ENCODE peak calls at places on chromosomes 12 and 14, in six cellular contexts. One of them, this sample, is unnamed.

GRCh38 chr14:29803045-29803444 is 124.6 kb downstream of the PRKD1 start:
- DNase-seq in cardiac muscle cell: no peak
- DNase-seq in lung: no peak
- DNase-seq in endothelial cell of umbilical vein: no peak
- DNase-seq in brain microvascular endothelial cell: no peak
- DNase-seq in aorta: no peak
- DNase-seq in this sample: no peak

GRCh38 chr12:27424631-27425230 is 21.8 kb upstream of the SMCO2 start:
- DNase-seq in aorta: no peak
- DNase-seq in cardiac muscle cell: peak
- DNase-seq in endothelial cell of umbilical vein: peak
- DNase-seq in lung: no peak
- DNase-seq in brain microvascular endothelial cell: peak
- DNase-seq in this sample: peak

GRCh38 chr12:52850681-52851080 is 1.9 kb upstream of the KRT78 start:
- DNase-seq in brain microvascular endothelial cell: no peak
- DNase-seq in lung: no peak
- DNase-seq in endothelial cell of umbilical vein: no peak
- DNase-seq in aorta: peak
- DNase-seq in cardiac muscle cell: no peak
- DNase-seq in this sample: no peak

GRCh38 chr12:63811755-63812154 is 32.0 kb downstream of the RXYLT1 start:
- DNase-seq in cardiac muscle cell: no peak
- DNase-seq in brain microvascular endothelial cell: no peak
- DNase-seq in lung: no peak
- DNase-seq in endothelial cell of umbilical vein: no peak
- DNase-seq in aorta: no peak
- DNase-seq in this sample: no peak

GRCh38 chr14:69716483-69717187 is 50.3 kb upstream of the SRSF5 start:
- DNase-seq in brain microvascular endothelial cell: peak
- DNase-seq in endothelial cell of umbilical vein: peak
- DNase-seq in cardiac muscle cell: peak
- DNase-seq in lung: no peak
- DNase-seq in aorta: peak
- DNase-seq in this sample: peak

GRCh38 chr14:90253826-90254225 is 2.5 kb upstream of the PSMC1 start:
- DNase-seq in lung: no peak
- DNase-seq in brain microvascular endothelial cell: no peak
- DNase-seq in cardiac muscle cell: no peak
- DNase-seq in aorta: no peak
- DNase-seq in endothelial cell of umbilical vein: no peak
- DNase-seq in this sample: no peak

GRCh38 chr12:108833355-108833733 is 24.0 kb downstream of the SSH1 start:
- DNase-seq in lung: no peak
- DNase-seq in cardiac muscle cell: peak
- DNase-seq in endothelial cell of umbilical vein: peak
- DNase-seq in brain microvascular endothelial cell: peak
- DNase-seq in aorta: peak
- DNase-seq in this sample: peak

GRCh38 chr12:121145221-121145620 is 12.5 kb downstream of the P2RX7 start:
- DNase-seq in aorta: no peak
- DNase-seq in brain microvascular endothelial cell: peak
- DNase-seq in lung: no peak
- DNase-seq in cardiac muscle cell: peak
- DNase-seq in endothelial cell of umbilical vein: peak
- DNase-seq in this sample: no peak

GRCh38 chr14:70873627-70874026 is 33.6 kb upstream of the PCNX1 start:
- DNase-seq in aorta: no peak
- DNase-seq in cardiac muscle cell: no peak
- DNase-seq in lung: no peak
- DNase-seq in endothelial cell of umbilical vein: no peak
- DNase-seq in brain microvascular endothelial cell: no peak
- DNase-seq in this sample: no peak

GRCh38 chr14:68283378-68284123 is 464.0 kb downstream of the RAD51B start:
- DNase-seq in cardiac muscle cell: peak
- DNase-seq in aorta: no peak
- DNase-seq in lung: no peak
- DNase-seq in brain microvascular endothelial cell: no peak
- DNase-seq in endothelial cell of umbilical vein: no peak
- DNase-seq in this sample: no peak

GRCh38 chr12:25433581-25434325 is 119.3 kb downstream of the LMNTD1 start:
- DNase-seq in cardiac muscle cell: peak
- DNase-seq in lung: no peak
- DNase-seq in aorta: no peak
- DNase-seq in brain microvascular endothelial cell: peak
- DNase-seq in endothelial cell of umbilical vein: peak
- DNase-seq in this sample: peak

GRCh38 chr14:60707858-60708257 is 16.3 kb downstream of the SIX4 start:
- DNase-seq in aorta: no peak
- DNase-seq in cardiac muscle cell: no peak
- DNase-seq in lung: no peak
- DNase-seq in brain microvascular endothelial cell: no peak
- DNase-seq in endothelial cell of umbilical vein: no peak
- DNase-seq in this sample: no peak

GRCh38 chr12:70535896-70536374 is 101.3 kb downstream of the PTPRB start:
- DNase-seq in aorta: no peak
- DNase-seq in endothelial cell of umbilical vein: peak
- DNase-seq in lung: no peak
- DNase-seq in brain microvascular endothelial cell: no peak
- DNase-seq in cardiac muscle cell: peak
- DNase-seq in this sample: no peak

GRCh38 chr12:123384318-123384993 is 524 bp downstream of the KMT5A start:
- DNase-seq in brain microvascular endothelial cell: peak
- DNase-seq in lung: no peak
- DNase-seq in aorta: no peak
- DNase-seq in cardiac muscle cell: no peak
- DNase-seq in endothelial cell of umbilical vein: peak
- DNase-seq in this sample: peak

GRCh38 chr14:99564256-99564902 is 39.6 kb downstream of the CCDC85C start:
- DNase-seq in lung: no peak
- DNase-seq in cardiac muscle cell: peak
- DNase-seq in brain microvascular endothelial cell: peak
- DNase-seq in aorta: no peak
- DNase-seq in endothelial cell of umbilical vein: peak
- DNase-seq in this sample: no peak

GRCh38 chr12:121579981-121580868 is 598 bp downstream of the KDM2B start:
- DNase-seq in brain microvascular endothelial cell: peak
- DNase-seq in lung: peak
- DNase-seq in cardiac muscle cell: peak
- DNase-seq in aorta: peak
- DNase-seq in endothelial cell of umbilical vein: peak
- DNase-seq in this sample: peak

GRCh38 chr14:99941211-99941610 is 124.0 kb upstream of the EVL start:
- DNase-seq in endothelial cell of umbilical vein: no peak
- DNase-seq in brain microvascular endothelial cell: no peak
- DNase-seq in cardiac muscle cell: no peak
- DNase-seq in aorta: no peak
- DNase-seq in lung: no peak
- DNase-seq in this sample: no peak

GRCh38 chr12:32332446-32332845 is 66.9 kb upstream of the FGD4 start:
- DNase-seq in lung: no peak
- DNase-seq in endothelial cell of umbilical vein: peak
- DNase-seq in brain microvascular endothelial cell: no peak
- DNase-seq in cardiac muscle cell: peak
- DNase-seq in aorta: no peak
- DNase-seq in this sample: no peak

DNA sequence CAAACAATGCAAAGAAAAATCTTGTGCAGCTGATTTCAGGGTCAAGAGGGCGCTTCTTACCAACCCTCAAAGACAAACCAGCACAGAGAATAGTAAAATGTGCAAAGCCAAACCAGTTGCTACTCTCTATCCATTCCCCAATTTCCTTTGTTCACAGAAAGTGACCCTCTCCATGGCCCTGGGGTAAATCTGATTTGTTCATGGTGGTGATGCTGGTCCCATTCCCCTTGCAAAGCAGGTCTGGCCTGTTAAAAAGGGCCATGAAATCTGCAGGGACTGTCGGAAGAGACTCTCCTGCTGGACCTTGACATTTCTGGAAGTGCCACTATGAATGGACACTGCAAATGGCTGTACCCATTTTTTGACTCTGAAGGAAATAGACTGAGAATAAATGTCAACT is 113.5 kb downstream of the HMGA2 start:
- DNase-seq in endothelial cell of umbilical vein: no peak
- DNase-seq in cardiac muscle cell: no peak
- DNase-seq in lung: no peak
- DNase-seq in brain microvascular endothelial cell: no peak
- DNase-seq in aorta: no peak
- DNase-seq in this sample: no peak
- H3K27ac ChIP-seq in endothelial cell of umbilical vein: peak
- H3K27ac ChIP-seq in cardiac muscle cell: peak
- H3K27ac ChIP-seq in lung: no peak
- H3K27ac ChIP-seq in brain microvascular endothelial cell: no peak
- H3K27ac ChIP-seq in aorta: no peak
- H3K27ac ChIP-seq in this sample: no peak

DNA sequence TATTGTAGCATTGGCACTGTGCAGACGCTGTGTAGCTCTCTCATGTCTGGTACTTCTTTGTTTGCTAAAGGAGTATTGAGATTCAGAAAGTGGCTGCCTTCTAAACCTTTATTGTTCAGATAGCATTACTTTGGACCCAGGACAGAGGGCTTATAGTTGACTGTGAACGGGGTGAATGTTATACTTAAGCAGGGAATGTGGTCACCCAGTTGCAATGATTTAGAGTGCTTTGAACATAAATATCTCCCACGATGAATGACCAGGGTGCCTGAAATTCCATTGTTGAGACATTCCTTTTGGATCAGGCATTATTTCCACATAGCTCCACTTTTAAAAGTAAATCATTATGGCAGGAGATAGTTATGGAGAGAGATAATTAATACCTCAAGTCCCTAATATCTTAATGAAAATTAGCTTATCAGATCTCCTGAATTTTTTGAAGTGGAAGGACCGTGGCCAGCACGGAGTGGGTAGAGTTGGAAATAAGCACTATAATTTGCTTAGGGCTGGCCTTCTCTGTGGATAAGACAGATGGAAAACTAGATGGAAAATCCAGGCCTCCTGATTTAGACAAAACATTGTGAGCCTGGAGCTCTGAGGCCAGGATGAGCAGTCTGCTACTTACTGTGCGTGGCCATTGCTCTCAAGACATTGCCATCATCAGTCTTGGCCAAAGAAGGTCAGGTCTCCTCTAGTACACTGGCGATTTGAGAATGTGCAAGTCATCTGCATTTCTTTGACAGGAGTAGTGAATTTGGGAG is 114.5 kb downstream of the ETV6 start:
- DNase-seq in aorta: no peak
- DNase-seq in cardiac muscle cell: peak
- DNase-seq in endothelial cell of umbilical vein: no peak
- DNase-seq in brain microvascular endothelial cell: peak
- DNase-seq in lung: no peak
- DNase-seq in this sample: no peak
- H3K27ac ChIP-seq in aorta: peak
- H3K27ac ChIP-seq in cardiac muscle cell: peak
- H3K27ac ChIP-seq in endothelial cell of umbilical vein: no peak
- H3K27ac ChIP-seq in brain microvascular endothelial cell: peak
- H3K27ac ChIP-seq in lung: peak
- H3K27ac ChIP-seq in this sample: no peak

GRCh38 chr14:65433157-65433556 is 20.6 kb downstream of the FUT8 start:
- DNase-seq in aorta: no peak
- DNase-seq in endothelial cell of umbilical vein: no peak
- DNase-seq in lung: no peak
- DNase-seq in brain microvascular endothelial cell: no peak
- DNase-seq in cardiac muscle cell: no peak
- DNase-seq in this sample: no peak
- H3K27ac ChIP-seq in aorta: no peak
- H3K27ac ChIP-seq in endothelial cell of umbilical vein: no peak
- H3K27ac ChIP-seq in lung: no peak
- H3K27ac ChIP-seq in brain microvascular endothelial cell: no peak
- H3K27ac ChIP-seq in cardiac muscle cell: no peak
- H3K27ac ChIP-seq in this sample: no peak

GRCh38 chr12:93622485-93622884 is 50.0 kb downstream of the SOCS2 start:
- DNase-seq in endothelial cell of umbilical vein: peak
- DNase-seq in cardiac muscle cell: peak
- DNase-seq in brain microvascular endothelial cell: no peak
- DNase-seq in lung: peak
- DNase-seq in aorta: peak
- DNase-seq in this sample: no peak

GRCh38 chr12:93621986-93622385 is 49.5 kb downstream of the SOCS2 start:
- DNase-seq in endothelial cell of umbilical vein: no peak
- DNase-seq in cardiac muscle cell: peak
- DNase-seq in brain microvascular endothelial cell: no peak
- DNase-seq in aorta: no peak
- DNase-seq in lung: peak
- DNase-seq in this sample: no peak

GRCh38 chr12:93618891-93619410 is 46.5 kb downstream of the SOCS2 start:
- DNase-seq in endothelial cell of umbilical vein: no peak
- DNase-seq in lung: peak
- DNase-seq in aorta: no peak
- DNase-seq in cardiac muscle cell: no peak
- DNase-seq in brain microvascular endothelial cell: no peak
- DNase-seq in this sample: no peak

GRCh38 chr12:93626160-93626559 is 51.0 kb upstream of the CRADD start:
- DNase-seq in aorta: no peak
- DNase-seq in cardiac muscle cell: no peak
- DNase-seq in lung: peak
- DNase-seq in brain microvascular endothelial cell: no peak
- DNase-seq in endothelial cell of umbilical vein: no peak
- DNase-seq in this sample: peak

GRCh38 chr12:93624595-93625294 is 52.3 kb downstream of the SOCS2 start:
- DNase-seq in endothelial cell of umbilical vein: peak
- DNase-seq in cardiac muscle cell: peak
- DNase-seq in lung: peak
- DNase-seq in brain microvascular endothelial cell: peak
- DNase-seq in aorta: no peak
- DNase-seq in this sample: peak
- H3K27ac ChIP-seq in endothelial cell of umbilical vein: peak
- H3K27ac ChIP-seq in cardiac muscle cell: no peak
- H3K27ac ChIP-seq in lung: no peak
- H3K27ac ChIP-seq in brain microvascular endothelial cell: peak
- H3K27ac ChIP-seq in aorta: no peak
- H3K27ac ChIP-seq in this sample: peak

GRCh38 chr14:97994020-97994531 is 1196.9 kb downstream of the VRK1 start:
- DNase-seq in lung: no peak
- DNase-seq in cardiac muscle cell: no peak
- DNase-seq in endothelial cell of umbilical vein: no peak
- DNase-seq in aorta: no peak
- DNase-seq in brain microvascular endothelial cell: no peak
- DNase-seq in this sample: no peak
- H3K27ac ChIP-seq in lung: no peak
- H3K27ac ChIP-seq in cardiac muscle cell: no peak
- H3K27ac ChIP-seq in endothelial cell of umbilical vein: no peak
- H3K27ac ChIP-seq in aorta: no peak
- H3K27ac ChIP-seq in brain microvascular endothelial cell: no peak
- H3K27ac ChIP-seq in this sample: no peak

DNA sequence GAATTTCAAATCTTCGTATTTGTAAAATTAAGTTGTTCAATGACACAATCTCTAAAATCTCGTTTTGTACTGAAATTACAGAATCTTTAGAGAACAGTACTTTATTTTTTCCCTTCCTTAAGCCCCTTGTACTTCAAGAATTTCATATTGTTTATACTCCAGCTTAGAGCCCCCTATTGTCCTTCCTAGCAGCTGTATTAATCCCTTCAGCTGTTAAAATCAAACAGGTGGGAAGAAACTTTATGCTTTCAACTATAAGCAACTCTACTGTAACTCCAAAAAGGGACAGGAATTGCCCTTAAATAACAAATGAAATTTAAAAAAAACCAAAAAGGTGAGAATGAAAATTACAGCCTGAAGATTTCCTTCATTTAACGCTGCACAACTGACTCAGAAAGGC is 1.7 kb downstream of the NACA start:
- DNase-seq in lung: no peak
- DNase-seq in cardiac muscle cell: no peak
- DNase-seq in endothelial cell of umbilical vein: no peak
- DNase-seq in aorta: no peak
- DNase-seq in brain microvascular endothelial cell: no peak
- DNase-seq in this sample: no peak
- H3K27ac ChIP-seq in lung: no peak
- H3K27ac ChIP-seq in cardiac muscle cell: peak
- H3K27ac ChIP-seq in endothelial cell of umbilical vein: no peak
- H3K27ac ChIP-seq in aorta: no peak
- H3K27ac ChIP-seq in brain microvascular endothelial cell: no peak
- H3K27ac ChIP-seq in this sample: peak

GRCh38 chr12:15862840-15863239 is 19.3 kb upstream of the STRAP start:
- DNase-seq in cardiac muscle cell: no peak
- DNase-seq in aorta: no peak
- DNase-seq in endothelial cell of umbilical vein: no peak
- DNase-seq in brain microvascular endothelial cell: no peak
- DNase-seq in lung: no peak
- DNase-seq in this sample: no peak
- H3K27ac ChIP-seq in cardiac muscle cell: no peak
- H3K27ac ChIP-seq in aorta: no peak
- H3K27ac ChIP-seq in endothelial cell of umbilical vein: no peak
- H3K27ac ChIP-seq in brain microvascular endothelial cell: no peak
- H3K27ac ChIP-seq in lung: no peak
- H3K27ac ChIP-seq in this sample: no peak